ENCODE peak calls at places on chromosomes 12 and 14, in ten cellular contexts. U is Peyer's patch; M is naive thymus-derived CD4-positive, alpha-beta T cell; H is posterior cingulate gyrus; L is H9; P is stimulated activated effector memory CD8-positive, alpha-beta T cell treated with anti-CD3 and anti-CD28 coated beads, Interleukin-12 subunit alpha, Interleukin-12 subunit beta, amount 100 ng/mL, for 72 hours; B is HT-29; Q is CD8-positive, alpha-beta T cell; I is endothelial cell; V is NCI-H2081. E is an unnamed sample.

GRCh38 chr12:123075591-123076171 is 75.2 kb downstream of the PITPNM2 start:
- DNase-seq in U (peak), M (peak), H (no peak), L (peak), P (peak), B (peak), Q (peak), I (no peak), V (peak), E (no peak)

GRCh38 chr12:26429070-26429691 is 233.8 kb downstream of the SSPN start:
- DNase-seq in U (no peak), M (no peak), H (no peak), L (no peak), P (no peak), B (no peak), Q (no peak), I (no peak), V (no peak), E (no peak)

GRCh38 chr12:123900898-123901376 is 71.7 kb downstream of the CCDC92 start:
- DNase-seq in U (no peak), M (no peak), H (no peak), L (peak), P (no peak), B (no peak), Q (peak), I (peak), V (no peak), E (no peak)

GRCh38 chr14:81315344-81315743 is 84.8 kb downstream of the STON2 start:
- DNase-seq in U (no peak), M (no peak), H (no peak), L (peak), P (no peak), B (no peak), Q (no peak), I (no peak), V (peak), E (peak)

GRCh38 chr12:121748218-121748570 is 35.6 kb downstream of the TMEM120B start:
- DNase-seq in U (no peak), M (no peak), H (no peak), L (peak), P (no peak), B (no peak), Q (no peak), I (no peak), V (no peak), E (no peak)

GRCh38 chr12:107474639-107475539 is 210.7 kb upstream of the PWP1 start:
- DNase-seq in U (no peak), M (no peak), H (no peak), L (no peak), P (no peak), B (no peak), Q (no peak), I (no peak), V (no peak), E (no peak)

GRCh38 chr14:55382483-55382882 is 29.1 kb downstream of the ATG14 start:
- DNase-seq in U (no peak), M (no peak), H (no peak), L (no peak), P (no peak), B (no peak), Q (no peak), I (no peak), V (no peak), E (no peak)

GRCh38 chr12:66960704-66961690 is 282.1 kb upstream of the GRIP1 start:
- DNase-seq in U (no peak), M (no peak), H (no peak), L (no peak), P (no peak), B (peak), Q (no peak), I (no peak), V (no peak), E (no peak)

GRCh38 chr12:27014859-27015729 is 910 bp upstream of the TM7SF3 start:
- DNase-seq in U (peak), M (no peak), H (no peak), L (no peak), P (no peak), B (peak), Q (no peak), I (no peak), V (no peak), E (no peak)

GRCh38 chr14:55411426-55412389 is at the start of gene ATG14:
- DNase-seq in U (peak), M (peak), H (peak), L (peak), P (peak), B (peak), Q (peak), I (peak), V (peak), E (peak)

GRCh38 chr14:35747379-35747778 is 61.7 kb downstream of the RALGAPA1 start:
- DNase-seq in U (no peak), M (no peak), H (no peak), L (no peak), P (no peak), B (no peak), Q (no peak), I (no peak), V (no peak), E (no peak)

GRCh38 chr12:13241833-13242232 is 45.3 kb downstream of the EMP1 start:
- DNase-seq in U (peak), M (no peak), H (no peak), L (no peak), P (no peak), B (peak), Q (no peak), I (no peak), V (no peak), E (no peak)

GRCh38 chr14:90742709-90743108 is 73.5 kb downstream of the TTC7B start:
- DNase-seq in U (no peak), M (no peak), H (no peak), L (no peak), P (no peak), B (no peak), Q (no peak), I (no peak), V (no peak), E (no peak)

GRCh38 chr14:88352299-88353097 is 29.4 kb upstream of the KCNK10 start:
- DNase-seq in U (no peak), M (no peak), H (no peak), L (no peak), P (no peak), B (no peak), Q (no peak), I (no peak), V (peak), E (peak)

GRCh38 chr12:46629331-46630229 is 196.2 kb downstream of the SLC38A4 start:
- DNase-seq in U (no peak), M (no peak), H (no peak), L (no peak), P (no peak), B (no peak), Q (no peak), I (no peak), V (no peak), E (no peak)

GRCh38 chr12:122471324-122472226 is 29.2 kb downstream of the ZCCHC8 start:
- DNase-seq in U (peak), M (no peak), H (no peak), L (no peak), P (no peak), B (peak), Q (peak), I (no peak), V (peak), E (peak)

GRCh38 chr12:82959821-82960220 is 273.1 kb downstream of the TMTC2 start:
- DNase-seq in U (no peak), M (no peak), H (no peak), L (no peak), P (no peak), B (no peak), Q (no peak), I (no peak), V (no peak), E (no peak)

GRCh38 chr14:54462048-54462447 is 20.9 kb upstream of the CNIH1 start:
- DNase-seq in U (no peak), M (no peak), H (no peak), L (no peak), P (no peak), B (no peak), Q (no peak), I (no peak), V (no peak), E (no peak)

GRCh38 chr14:20657216-20658211 is 16.0 kb upstream of the OR6S1 start:
- DNase-seq in U (no peak), M (no peak), H (no peak), L (peak), P (no peak), B (peak), Q (peak), I (peak), V (no peak), E (peak)